ENCODE peak calls at places on chromosomes 16 and 17, in five cellular contexts. E is IMR-90, X is osteocyte, U is heart right ventricle, Q is uterus. K is an unnamed sample.

GRCh38 chr17:74922694-74923537 is at the start of gene USH1G:
- DNase-seq in E (no peak), X (no peak), U (no peak), Q (peak), K (no peak)

GRCh38 chr16:3091551-3091950 is 7.5 kb downstream of the ZSCAN10 start:
- DNase-seq in E (no peak), X (no peak), U (no peak), Q (no peak), K (no peak)

GRCh38 chr16:65312795-65313194 is 190.9 kb upstream of the CDH11 start:
- DNase-seq in E (peak), X (no peak), U (no peak), Q (no peak), K (no peak)

GRCh38 chr17:7716901-7717755 is at the start of gene DNAH2:
- DNase-seq in E (peak), X (peak), U (peak), Q (peak), K (peak)

GRCh38 chr16:24611310-24611709 is 71.9 kb downstream of the RBBP6 start:
- DNase-seq in E (no peak), X (no peak), U (no peak), Q (no peak), K (no peak)

GRCh38 chr16:78689031-78689430 is 589.6 kb downstream of the WWOX start:
- DNase-seq in E (peak), X (no peak), U (no peak), Q (peak), K (no peak)

GRCh38 chr17:49494937-49495841 is at the start of gene NGFR:
- DNase-seq in E (peak), X (no peak), U (no peak), Q (peak), K (peak)

GRCh38 chr16:8605554-8605953 is 15.2 kb upstream of the TMEM114 start:
- DNase-seq in E (no peak), X (no peak), U (no peak), Q (no peak), K (no peak)

GRCh38 chr17:50278526-50279180 is 4.4 kb downstream of the TMEM92 start:
- DNase-seq in E (no peak), X (no peak), U (no peak), Q (no peak), K (no peak)

GRCh38 chr16:87243383-87243964 is 73.7 kb downstream of the C16orf95 start:
- DNase-seq in E (no peak), X (no peak), U (no peak), Q (no peak), K (no peak)

GRCh38 chr16:63720848-63721247 is 1401.0 kb downstream of the CDH11 start:
- DNase-seq in E (no peak), X (no peak), U (no peak), Q (no peak), K (no peak)
- TF ChIP-seq CTCF in E (no peak), X (peak), U (peak), Q (no peak), K (no peak)

DNA sequence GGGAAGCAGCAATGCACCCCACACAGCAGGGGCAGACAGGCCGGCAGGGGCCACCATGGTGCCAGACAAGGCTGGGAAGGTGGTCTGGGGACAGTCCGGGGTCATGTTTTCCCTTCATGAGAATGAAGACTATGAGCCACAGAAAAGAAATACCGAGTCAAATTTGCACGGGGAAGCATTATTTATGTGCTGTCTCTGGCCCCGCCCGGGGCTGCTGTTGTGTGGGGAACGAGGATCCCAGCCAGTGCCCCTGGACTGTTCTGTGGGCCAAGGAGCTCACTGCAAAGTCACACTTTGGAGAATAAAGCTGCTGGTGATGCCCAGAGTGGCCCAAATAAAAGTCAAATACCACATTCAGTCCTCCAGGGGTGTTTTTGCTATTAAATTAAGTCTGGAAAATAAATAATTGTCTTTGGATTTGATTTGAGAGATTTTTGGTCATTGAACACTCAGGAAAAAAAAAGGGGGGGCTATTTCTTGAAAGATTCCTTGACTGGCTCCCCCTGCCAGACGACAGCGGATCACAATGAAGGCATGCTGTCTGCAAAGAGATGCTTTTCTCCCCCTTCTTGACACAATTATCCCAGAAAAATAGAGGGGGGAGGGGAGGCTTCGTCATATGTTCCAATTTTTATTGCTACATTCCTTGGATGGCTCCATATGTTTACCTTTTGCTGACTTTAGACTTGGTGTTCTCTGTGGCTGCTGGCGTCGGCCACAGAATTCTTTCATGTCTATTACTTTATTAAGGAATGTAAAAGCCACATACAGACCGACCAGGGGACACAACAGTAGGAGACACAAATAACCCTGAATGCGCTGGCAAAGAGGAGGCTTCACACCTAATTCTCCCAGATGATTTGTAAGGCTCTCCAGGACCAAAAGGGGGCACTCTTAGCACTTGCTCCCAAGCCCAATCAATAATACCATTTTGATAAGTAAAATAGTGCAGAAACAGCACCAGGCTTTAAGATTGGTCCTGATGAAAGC is 27.1 kb upstream of the ANKFN1 start:
- DNase-seq in E (peak), X (no peak), U (no peak), Q (no peak), K (peak)
- TF ChIP-seq CTCF in E (peak), X (peak), U (peak), Q (no peak), K (peak)

GRCh38 chr16:30797670-30798309 is 10.8 kb upstream of the ZNF629 start:
- DNase-seq in E (no peak), X (no peak), U (no peak), Q (no peak), K (no peak)
- TF ChIP-seq CTCF in E (no peak), X (no peak), U (no peak), Q (no peak), K (no peak)

GRCh38 chr17:62076864-62077788 is 12.0 kb upstream of the MED13 start:
- DNase-seq in E (no peak), X (peak), U (no peak), Q (no peak), K (no peak)
- TF ChIP-seq CTCF in E (no peak), X (no peak), U (no peak), Q (no peak), K (no peak)

K was measured in activated CD8-positive, alpha-beta T cell treated with anti-CD3 and anti-CD28 coated beads for 36 hours.